ENCODE peak calls at places on chromosome 18, in ten cellular contexts. C is uterus, K is heart right ventricle, F is ovary, Q is tibial artery, M is body of pancreas, X is testis, N is mucosa of descending colon, O is A549, W is pancreas. V is an unnamed sample.
A peak's percentile ranks its signal among the peaks of the same experiment; 100 is the strongest.

GRCh38 chr18:24913507-24914147 is 438.3 kb downstream of the ZNF521 start:
- DNase-seq in C (no peak), K (peak; percentile 24), F (no peak), Q (no peak), M (no peak), X (no peak), N (no peak), O (no peak), W (no peak), V (no peak)

GRCh38 chr18:48135436-48135966 is 205.0 kb upstream of the SMAD2 start:
- DNase-seq in C (no peak), K (no peak), F (no peak), Q (no peak), M (no peak), X (no peak), N (no peak), O (no peak), W (no peak), V (peak; percentile 71)

GRCh38 chr18:78542204-78542603 is 437.4 kb upstream of the SALL3 start:
- DNase-seq in C (no peak), K (peak; percentile 72), F (no peak), Q (peak; percentile 36), M (peak; percentile 87), X (peak; percentile 89), N (no peak), O (peak; percentile 1), W (peak; percentile 87), V (no peak)

GRCh38 chr18:14930076-14930475 is 182.1 kb downstream of the ANKRD30B start:
- DNase-seq in C (no peak), K (no peak), F (no peak), Q (no peak), M (no peak), X (no peak), N (no peak), O (no peak), W (no peak), V (no peak)

GRCh38 chr18:27214831-27215230 is 29.7 kb upstream of the CHST9 start:
- DNase-seq in C (no peak), K (no peak), F (no peak), Q (no peak), M (no peak), X (no peak), N (no peak), O (no peak), W (no peak), V (no peak)

GRCh38 chr18:59276047-59276446 is 2.8 kb upstream of the RAX start:
- DNase-seq in C (no peak), K (no peak), F (no peak), Q (no peak), M (no peak), X (no peak), N (no peak), O (no peak), W (no peak), V (peak; percentile 53)

GRCh38 chr18:59308201-59309014 is 10.0 kb downstream of the CPLX4 start:
- DNase-seq in C (peak; percentile 73), K (peak; percentile 83), F (peak; percentile 86), Q (peak; percentile 66), M (peak; percentile 73), X (peak; percentile 83), N (peak; percentile 59), O (peak; percentile 61), W (peak; percentile 89), V (peak; percentile 89)

GRCh38 chr18:3345452-3345851 is 83.5 kb downstream of the MYL12B start:
- DNase-seq in C (no peak), K (no peak), F (no peak), Q (no peak), M (no peak), X (no peak), N (no peak), O (no peak), W (no peak), V (no peak)

GRCh38 chr18:21145371-21145770 is 33.8 kb upstream of the ROCK1 start:
- DNase-seq in C (no peak), K (no peak), F (no peak), Q (no peak), M (no peak), X (no peak), N (no peak), O (no peak), W (no peak), V (no peak)

GRCh38 chr18:36831139-36831538 is 2.2 kb downstream of the KIAA1328 start:
- DNase-seq in C (no peak), K (no peak), F (no peak), Q (no peak), M (no peak), X (no peak), N (no peak), O (no peak), W (no peak), V (no peak)

GRCh38 chr18:79547413-79548076 is 132.1 kb upstream of the CTDP1 start:
- DNase-seq in C (peak; percentile 10), K (no peak), F (peak; percentile 18), Q (no peak), M (no peak), X (no peak), N (no peak), O (no peak), W (no peak), V (no peak)

GRCh38 chr18:28716321-28716720 is 539.4 kb upstream of the CDH2 start:
- DNase-seq in C (no peak), K (no peak), F (no peak), Q (no peak), M (no peak), X (no peak), N (no peak), O (no peak), W (no peak), V (no peak)

GRCh38 chr18:32469691-32470131 is 971 bp downstream of the GAREM1 start:
- DNase-seq in C (no peak), K (no peak), F (no peak), Q (no peak), M (no peak), X (no peak), N (no peak), O (peak; percentile 3), W (no peak), V (no peak)

GRCh38 chr18:45519881-45520280 is 95.4 kb upstream of the SLC14A2 start:
- DNase-seq in C (no peak), K (no peak), F (no peak), Q (no peak), M (no peak), X (no peak), N (no peak), O (no peak), W (no peak), V (no peak)

DNA sequence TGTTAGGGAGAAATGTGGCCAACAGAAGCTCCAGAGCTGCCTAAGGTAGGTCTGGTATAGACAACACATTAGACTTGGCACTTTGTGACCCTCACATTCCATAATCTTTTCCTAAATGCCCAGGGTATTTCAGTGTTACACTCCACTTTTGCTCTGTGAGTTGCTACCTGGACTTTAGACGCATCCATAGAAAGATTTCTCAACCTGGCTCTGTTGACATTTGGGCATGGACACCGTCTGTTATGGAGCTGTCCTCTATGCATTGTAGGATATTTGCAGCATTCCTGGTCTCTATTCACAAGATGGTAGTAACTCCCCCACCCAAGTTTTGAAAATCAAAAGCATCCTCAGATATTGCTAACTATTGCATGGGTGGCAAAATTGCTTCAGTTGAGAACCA is 136.5 kb upstream of the NETO1 start:
- DNase-seq in C (no peak), K (no peak), F (no peak), Q (no peak), M (no peak), X (no peak), N (no peak), O (no peak), W (no peak), V (no peak)
- H3K9me3 ChIP-seq in C (no peaks in the 10 kb centered on the region), K (no peaks in the 10 kb centered on the region), F (no peaks in the 10 kb centered on the region), Q (no peaks in the 10 kb centered on the region), M (no peaks in the 10 kb centered on the region), X (no peaks in the 10 kb centered on the region), N (no peaks in the 10 kb centered on the region), O (no peaks in the 10 kb centered on the region), W (no peaks in the 10 kb centered on the region), V (no peaks in the 10 kb centered on the region)

GRCh38 chr18:2199060-2199459 is 372.2 kb downstream of the METTL4 start:
- DNase-seq in C (no peak), K (no peak), F (no peak), Q (no peak), M (no peak), X (no peak), N (no peak), O (no peak), W (no peak), V (no peak)

GRCh38 chr18:2192562-2192961 is 378.7 kb downstream of the METTL4 start:
- DNase-seq in C (no peak), K (no peak), F (no peak), Q (no peak), M (no peak), X (no peak), N (no peak), O (no peak), W (no peak), V (no peak)

DNA sequence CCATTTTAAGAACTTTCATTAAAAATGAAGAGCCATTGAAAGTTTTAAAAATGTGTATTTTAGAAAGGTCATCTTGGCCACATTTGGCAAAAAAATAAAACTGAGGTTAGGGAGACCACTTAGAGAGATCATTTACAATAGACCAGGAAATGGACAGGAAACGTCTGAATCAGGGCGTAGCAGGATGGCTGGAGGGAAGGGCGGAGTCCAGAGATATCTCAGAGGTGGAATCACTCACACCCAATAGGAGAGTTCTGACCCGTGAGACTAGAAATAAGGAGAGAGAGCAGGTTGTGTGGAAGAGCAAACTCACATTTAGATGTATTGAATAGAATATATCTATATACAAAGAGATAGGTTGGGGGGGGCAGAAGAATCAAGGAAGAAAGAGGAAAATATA is 373.4 kb downstream of the METTL4 start:
- DNase-seq in C (no peak), K (no peak), F (no peak), Q (no peak), M (no peak), X (no peak), N (no peak), O (no peak), W (no peak), V (no peak)
- TF ChIP-seq CTCF in C (no peak), K (no peak), F (no peak), Q (no peak), M (no peak), X (no peak), N (no peak), O (no peak), W (no peak), V (no peak)

DNA sequence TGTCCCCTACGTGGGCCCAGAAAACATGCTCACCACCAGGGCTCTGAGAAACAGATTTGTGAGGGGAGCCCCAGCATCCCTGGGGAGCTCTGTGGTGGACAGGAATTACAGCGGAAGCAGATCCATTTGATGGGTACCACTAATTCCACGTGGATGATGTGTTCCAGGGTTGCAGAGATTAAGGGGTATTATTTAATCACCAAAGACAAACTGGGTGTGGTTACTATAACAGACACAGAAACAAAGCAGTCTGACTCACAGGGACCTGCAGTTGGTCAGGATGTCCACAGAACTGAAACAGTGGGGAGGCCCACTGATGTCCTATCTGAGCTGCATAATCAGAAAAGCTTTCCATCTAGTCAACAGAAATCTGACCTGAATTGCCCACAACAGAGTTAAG is 65.8 kb downstream of the PSMG2 start:
- DNase-seq in C (no peak), K (no peak), F (no peak), Q (no peak), M (no peak), X (no peak), N (no peak), O (no peak), W (no peak), V (no peak)
- H3K4me3 ChIP-seq in C (no peak overlapping the region), K (no peak overlapping the region), F (no peak overlapping the region), Q (no peak overlapping the region), M (no peak overlapping the region), X (no peak overlapping the region), N (no peak overlapping the region), O (no peak overlapping the region), W (no peak overlapping the region), V (no peak overlapping the region)

GRCh38 chr18:34893239-34893638 is 148.0 kb upstream of the MAPRE2 start:
- DNase-seq in C (no peak), K (no peak), F (no peak), Q (no peak), M (no peak), X (no peak), N (no peak), O (no peak), W (no peak), V (no peak)
- H3K9me3 ChIP-seq in C (no peaks in the 10 kb centered on the region), K (no peaks in the 10 kb centered on the region), F (no peaks in the 10 kb centered on the region), Q (no peaks in the 10 kb centered on the region), M (peaks cover 6% of the 10 kb centered on the region), X (no peaks in the 10 kb centered on the region), N (no peaks in the 10 kb centered on the region), O (peaks cover 4% of the 10 kb centered on the region), W (no peaks in the 10 kb centered on the region), V (no peaks in the 10 kb centered on the region)

V was measured in WERI-Rb-1.